ENCODE peak calls at places on chromosomes 4 and X, in five cellular contexts. L, H, G, E and S are unnamed samples.

GRCh38 chrX:102712216-102712966 is at the start of gene GPRASP2:
- DNase-seq in H (peak), E (peak), G (peak), L (peak), S (no peak)

GRCh38 chr4:156378053-156378665 is 424.5 kb upstream of the CTSO start:
- DNase-seq in H (no peak), E (no peak), L (peak), G (peak), S (no peak)

GRCh38 chr4:167989815-167990214 is 102.5 kb upstream of the ANXA10 start:
- DNase-seq in H (no peak), L (no peak), G (no peak), E (no peak), S (no peak)

GRCh38 chr4:82017680-82018079 is 356.1 kb downstream of the HNRNPD start:
- DNase-seq in H (no peak), G (no peak), E (no peak), L (peak), S (no peak)

GRCh38 chr4:130147618-130148017 is 1051.7 kb downstream of the C4orf33 start:
- DNase-seq in H (no peak), E (no peak), L (no peak), G (no peak), S (no peak)

GRCh38 chr4:90979551-90979950 is 852.4 kb downstream of the CCSER1 start:
- DNase-seq in E (no peak), L (no peak), G (no peak), H (no peak), S (no peak)

GRCh38 chrX:103624111-103624510 is 4.7 kb upstream of the TCEAL1 start:
- DNase-seq in H (no peak), L (no peak), G (no peak), E (no peak), S (no peak)

GRCh38 chr4:25767877-25768475 is 94.8 kb downstream of the SEL1L3 start:
- DNase-seq in E (peak), H (peak), L (peak), G (no peak), S (peak)

GRCh38 chrX:104137496-104137895 is 19.3 kb downstream of the SLC25A53 start:
- DNase-seq in L (peak), G (no peak), E (no peak), H (no peak), S (no peak)

GRCh38 chr4:5827108-5828004 is 65.5 kb downstream of the CRMP1 start:
- DNase-seq in G (no peak), E (no peak), H (no peak), L (peak), S (no peak)

GRCh38 chrX:152635941-152636340 is 1.8 kb upstream of the GABRQ start:
- DNase-seq in H (peak), L (peak), E (no peak), G (peak), S (no peak)

GRCh38 chr4:80082693-80083092 is 9.7 kb upstream of the ANTXR2 start:
- DNase-seq in E (no peak), L (no peak), G (no peak), H (no peak), S (no peak)

GRCh38 chr4:71380721-71381120 is 41.9 kb downstream of the SLC4A4 start:
- DNase-seq in L (no peak), H (no peak), G (no peak), E (no peak), S (no peak)

GRCh38 chr4:40482985-40483647 is 146.5 kb downstream of the RBM47 start:
- DNase-seq in E (no peak), G (no peak), L (no peak), H (no peak), S (no peak)

GRCh38 chrX:16202943-16203342 is 35.7 kb downstream of the MAGEB17 start:
- DNase-seq in L (no peak), E (no peak), H (no peak), G (no peak), S (no peak)

GRCh38 chr4:59314637-59315036 is 1885.5 kb upstream of the ADGRL3 start:
- DNase-seq in E (no peak), G (no peak), H (no peak), L (no peak), S (no peak)

GRCh38 chrX:13937370-13938052 is 92.2 kb downstream of the GEMIN8 start:
- DNase-seq in H (no peak), G (peak), E (no peak), L (no peak), S (no peak)

GRCh38 chr4:75370582-75370981 is 143.6 kb downstream of the RCHY1 start:
- DNase-seq in G (no peak), H (no peak), E (no peak), L (no peak), S (no peak)

GRCh38 chrX:46500054-46500453 is 45.2 kb downstream of the ZNF674 start:
- DNase-seq in H (no peak), G (no peak), E (no peak), L (no peak), S (no peak)

GRCh38 chrX:131841496-131842410 is 181.3 kb upstream of the STK26 start:
- DNase-seq in E (peak), G (peak), H (no peak), L (peak), S (no peak)

GRCh38 chr4:151169223-151169622 is 69.8 kb downstream of the RPS3A start:
- DNase-seq in L (no peak), H (peak), E (peak), G (no peak), S (no peak)

GRCh38 chr4:69689530-69690111 is 36.6 kb upstream of the UGT2A1 start:
- DNase-seq in L (peak), H (no peak), E (no peak), G (no peak), S (peak)

GRCh38 chr4:76679691-76680090 is 218.3 kb downstream of the SOWAHB start:
- DNase-seq in L (no peak), H (no peak), G (no peak), E (no peak), S (no peak)

GRCh38 chr4:56465599-56466295 is 1.7 kb upstream of the SRP72 start:
- DNase-seq in G (no peak), E (no peak), L (no peak), H (no peak), S (no peak)

GRCh38 chrX:43975747-43976146 is 2.6 kb upstream of the NDP start:
- DNase-seq in L (no peak), G (no peak), H (no peak), E (no peak), S (no peak)

GRCh38 chrX:43974736-43975135 is 1.5 kb upstream of the NDP start:
- DNase-seq in L (no peak), E (no peak), H (no peak), G (no peak), S (no peak)

GRCh38 chrX:43971966-43972961 is 926 bp downstream of the NDP start:
- DNase-seq in H (no peak), L (peak), G (no peak), E (no peak), S (no peak)

GRCh38 chrX:43974076-43974475 is 886 bp upstream of the NDP start:
- DNase-seq in H (no peak), E (no peak), G (no peak), L (no peak), S (no peak)

GRCh38 chrX:43973249-43973672 is at the start of gene NDP:
- DNase-seq in G (no peak), H (no peak), E (no peak), L (peak), S (no peak)
- H3K27ac ChIP-seq in G (no peak), H (no peak), E (no peak), L (peak), S (no peak)

GRCh38 chr4:769511-769910 is 56.4 kb downstream of the CPLX1 start:
- DNase-seq in G (no peak), H (no peak), L (no peak), E (no peak), S (no peak)

GRCh38 chr4:768995-769394 is 56.9 kb downstream of the CPLX1 start:
- DNase-seq in H (no peak), L (no peak), E (no peak), G (no peak), S (no peak)

GRCh38 chr4:771464-771863 is 54.5 kb downstream of the CPLX1 start:
- DNase-seq in H (no peak), E (no peak), G (no peak), L (no peak), S (no peak)

GRCh38 chr4:768076-768475 is 57.9 kb downstream of the CPLX1 start:
- DNase-seq in E (no peak), G (no peak), H (no peak), L (no peak), S (no peak)

GRCh38 chr4:770022-770421 is 55.9 kb downstream of the CPLX1 start:
- DNase-seq in G (no peak), E (no peak), H (no peak), L (no peak), S (no peak)
- TF ChIP-seq POLR2AphosphoS5 in G (peak), E (no peak), H (no peak), L (no peak), S (no peak)

GRCh38 chrX:49106930-49107329 is 16.6 kb downstream of the GPKOW start:
- DNase-seq in H (no peak), L (peak), G (no peak), E (peak), S (no peak)
- TF ChIP-seq CTCF in H (no peak), L (peak), G (peak), E (peak), S (no peak)

GRCh38 chrX:37350034-37350365 is 836 bp downstream of the PRRG1 start:
- DNase-seq in H (no peak), E (no peak), L (peak), G (no peak), S (no peak)

GRCh38 chrX:37349131-37350033 is at the start of gene PRRG1:
- DNase-seq in L (peak), H (peak), G (peak), E (peak), S (peak)

GRCh38 chrX:37357436-37357835 is 8.3 kb downstream of the PRRG1 start:
- DNase-seq in L (no peak), H (no peak), E (no peak), G (no peak), S (no peak)

GRCh38 chrX:37348237-37349130 is 680 bp upstream of the PRRG1 start:
- DNase-seq in G (no peak), H (no peak), E (no peak), L (no peak), S (no peak)

DNA sequence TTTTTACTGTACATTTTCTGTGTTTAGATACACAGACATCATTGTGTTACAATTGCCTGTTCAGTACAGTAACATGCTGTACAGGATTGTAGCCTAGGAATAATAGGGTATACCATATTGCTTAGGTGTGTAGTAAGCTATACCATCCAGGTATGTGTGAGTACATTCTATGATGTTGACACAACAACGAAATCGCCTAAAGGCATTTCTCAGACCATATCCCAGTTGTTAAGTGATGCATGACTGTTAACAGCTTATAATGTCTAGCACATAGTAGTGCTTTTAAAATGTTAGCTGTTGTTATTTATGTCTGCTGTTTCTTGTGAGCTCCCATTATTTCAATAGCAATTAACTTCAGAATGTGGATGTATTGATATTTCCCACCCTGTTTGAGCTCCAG is 4.5 kb downstream of the PRRG1 start:
- DNase-seq in L (no peak), E (no peak), H (no peak), G (no peak), S (no peak)
- H3K27ac ChIP-seq in L (no peak), E (no peak), H (no peak), G (no peak), S (no peak)

DNA sequence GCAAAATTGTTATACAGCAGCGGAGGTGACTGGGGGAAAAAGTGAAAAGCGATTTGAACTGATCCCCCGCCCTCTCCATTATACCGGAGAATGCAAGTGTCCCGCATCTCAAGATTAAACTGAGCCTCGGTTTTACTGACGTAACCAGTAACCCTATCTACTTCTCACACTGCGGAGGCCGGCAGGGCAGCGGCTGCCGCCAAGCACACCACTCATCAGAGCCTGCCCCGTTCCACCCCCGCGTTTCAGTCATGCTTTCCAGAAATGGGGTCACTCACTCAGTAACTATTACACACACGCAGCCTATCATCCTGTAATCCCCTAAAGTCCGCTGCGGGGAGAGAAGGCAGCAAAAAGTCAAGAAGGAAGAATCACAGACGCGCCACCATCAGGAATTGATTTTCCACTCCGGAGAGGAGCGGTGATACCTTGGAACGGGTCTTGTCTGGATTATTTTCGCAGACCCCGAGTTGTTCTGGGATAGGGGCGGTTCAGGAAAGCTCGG is 1.4 kb downstream of the RPS6KA3 start:
- DNase-seq in L (peak), H (peak), G (peak), E (peak), S (peak)
- TF ChIP-seq POLR2AphosphoS5 in L (no peak), H (no peak), G (peak), E (no peak), S (no peak)

GRCh38 chr4:184648220-184649025 is 824 bp downstream of the CASP3 start:
- DNase-seq in H (peak), E (peak), G (peak), L (peak), S (peak)
- TF ChIP-seq CTCF in H (no peak), E (no peak), G (no peak), L (no peak), S (no peak)